ENCODE peak calls at places on chromosomes 1 and 21, in five cellular contexts. G, F, L, Q and B are unnamed samples.

GRCh38 chr1:171940373-171940772 is 99.1 kb downstream of the DNM3 start:
- DNase-seq in G (peak), F (no peak), L (no peak), Q (no peak), B (no peak)

GRCh38 chr1:246373828-246374569 is 133.1 kb downstream of the SMYD3 start:
- DNase-seq in G (peak), F (no peak), L (no peak), Q (no peak), B (no peak)

GRCh38 chr1:224783006-224783651 is 146.3 kb upstream of the DNAH14 start:
- DNase-seq in G (no peak), F (no peak), L (no peak), Q (no peak), B (no peak)

GRCh38 chr1:58932820-58933598 is 149.2 kb upstream of the JUN start:
- DNase-seq in G (peak), F (no peak), L (no peak), Q (no peak), B (peak)

GRCh38 chr1:193069748-193070394 is 10.5 kb downstream of the RO60 start:
- DNase-seq in G (peak), F (no peak), L (no peak), Q (no peak), B (no peak)

GRCh38 chr1:10265936-10266335 is 55.6 kb downstream of the KIF1B start:
- DNase-seq in G (no peak), F (no peak), L (no peak), Q (no peak), B (no peak)

GRCh38 chr1:86381223-86381622 is 14.9 kb downstream of the ODF2L start:
- DNase-seq in G (no peak), F (no peak), L (no peak), Q (no peak), B (no peak)

GRCh38 chr1:150548632-150549495 is at the start of gene ADAMTSL4:
- DNase-seq in G (peak), F (peak), L (peak), Q (no peak), B (peak)

GRCh38 chr1:234584926-234585325 is 25.1 kb downstream of the IRF2BP2 start:
- DNase-seq in G (peak), F (no peak), L (peak), Q (no peak), B (no peak)

GRCh38 chr1:172180886-172181285 is 239.6 kb upstream of the C1orf105 start:
- DNase-seq in G (peak), F (peak), L (peak), Q (no peak), B (no peak)

GRCh38 chr1:10818262-10819197 is 22.1 kb upstream of the CASZ1 start:
- DNase-seq in G (no peak), F (no peak), L (no peak), Q (no peak), B (no peak)

GRCh38 chr1:8047686-8048522 is 21.8 kb upstream of the ERRFI1 start:
- DNase-seq in G (peak), F (no peak), L (no peak), Q (no peak), B (peak)

GRCh38 chr1:27574871-27575831 is 28.8 kb downstream of the AHDC1 start:
- DNase-seq in G (peak), F (no peak), L (peak), Q (no peak), B (peak)

GRCh38 chr1:10726355-10726754 is 70.1 kb downstream of the CASZ1 start:
- DNase-seq in G (no peak), F (no peak), L (no peak), Q (no peak), B (no peak)

GRCh38 chr1:153490272-153491051 is 30.0 kb upstream of the S100A7 start:
- DNase-seq in G (peak), F (no peak), L (peak), Q (peak), B (peak)

GRCh38 chr1:37634554-37635308 is at the start of gene RSPO1:
- DNase-seq in G (peak), F (no peak), L (peak), Q (no peak), B (no peak)

GRCh38 chr1:107840746-107841145 is 124.2 kb downstream of the VAV3 start:
- DNase-seq in G (no peak), F (no peak), L (no peak), Q (no peak), B (no peak)

GRCh38 chr1:107842241-107842640 is 122.7 kb downstream of the VAV3 start:
- DNase-seq in G (no peak), F (no peak), L (no peak), Q (no peak), B (peak)

DNA sequence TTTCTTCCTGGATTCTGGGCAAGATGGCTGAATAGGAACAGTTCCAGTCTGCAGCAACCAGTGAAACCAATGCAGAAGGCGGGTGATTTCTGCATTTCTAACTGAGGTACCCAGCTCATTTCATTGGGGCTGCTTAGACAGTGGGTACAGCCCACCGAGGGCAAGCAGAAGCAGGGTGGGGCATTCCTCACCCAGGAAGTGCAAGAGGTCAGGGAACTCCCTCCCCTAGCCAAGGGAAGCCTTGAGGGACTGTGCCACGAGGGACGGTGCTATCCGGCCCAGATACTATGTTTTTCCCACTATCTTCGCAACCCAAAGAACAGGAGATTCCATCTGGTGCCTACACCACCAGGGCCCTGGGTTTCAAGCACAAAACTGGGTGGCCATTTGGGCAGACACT is 121.0 kb downstream of the VAV3 start:
- DNase-seq in G (no peak), F (no peak), L (no peak), Q (no peak), B (no peak)
- H3K4me3 ChIP-seq in G (no peak), F (peak), L (no peak), Q (no peak), B (no peak)

DNA sequence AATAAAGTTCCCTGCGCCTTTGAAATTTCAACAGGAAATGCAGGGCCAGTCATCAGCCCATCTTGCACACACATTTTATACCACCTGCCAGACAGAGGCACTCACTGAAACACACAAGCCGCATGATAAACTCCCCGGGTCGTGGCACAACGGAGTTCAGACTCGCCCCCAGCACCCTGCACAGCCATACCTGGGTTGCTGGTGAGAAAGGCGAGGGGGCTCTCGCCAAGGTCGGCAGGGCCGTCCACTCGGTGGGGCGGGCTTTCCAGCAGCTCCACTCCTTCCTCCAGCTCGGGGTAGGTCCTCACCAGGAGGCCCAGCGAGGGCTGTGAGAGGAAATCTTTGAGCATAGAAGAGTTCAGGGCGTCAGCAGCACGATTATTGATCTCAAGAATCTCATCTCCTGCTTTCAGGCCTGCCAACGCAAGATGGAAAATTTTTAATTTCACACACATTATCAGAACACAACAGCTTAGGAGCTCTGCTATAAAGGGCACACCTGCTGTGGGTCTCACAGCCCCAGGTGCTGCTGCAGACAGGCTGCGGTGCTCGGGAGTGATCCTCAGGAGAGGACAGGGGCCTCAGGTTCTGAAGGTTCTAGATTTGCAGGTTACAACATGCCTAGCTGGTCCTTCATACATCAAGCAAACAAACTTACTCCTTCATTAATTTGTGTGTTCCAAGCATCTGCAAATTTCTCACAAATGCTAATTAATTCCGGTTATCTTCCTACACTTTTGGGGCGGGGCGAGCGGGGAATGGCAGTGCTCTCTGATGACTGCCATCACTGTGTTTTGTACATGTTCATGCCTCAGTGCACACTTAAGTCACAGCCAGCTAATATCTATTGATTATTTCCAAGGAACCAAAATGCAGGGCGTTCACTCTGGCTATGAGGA is 144.2 kb upstream of the KRTAP19-8 start:
- DNase-seq in G (no peak), F (no peak), L (no peak), Q (no peak), B (no peak)
- H3K27ac ChIP-seq in G (no peak), F (no peak), L (no peak), Q (no peak), B (no peak)

DNA sequence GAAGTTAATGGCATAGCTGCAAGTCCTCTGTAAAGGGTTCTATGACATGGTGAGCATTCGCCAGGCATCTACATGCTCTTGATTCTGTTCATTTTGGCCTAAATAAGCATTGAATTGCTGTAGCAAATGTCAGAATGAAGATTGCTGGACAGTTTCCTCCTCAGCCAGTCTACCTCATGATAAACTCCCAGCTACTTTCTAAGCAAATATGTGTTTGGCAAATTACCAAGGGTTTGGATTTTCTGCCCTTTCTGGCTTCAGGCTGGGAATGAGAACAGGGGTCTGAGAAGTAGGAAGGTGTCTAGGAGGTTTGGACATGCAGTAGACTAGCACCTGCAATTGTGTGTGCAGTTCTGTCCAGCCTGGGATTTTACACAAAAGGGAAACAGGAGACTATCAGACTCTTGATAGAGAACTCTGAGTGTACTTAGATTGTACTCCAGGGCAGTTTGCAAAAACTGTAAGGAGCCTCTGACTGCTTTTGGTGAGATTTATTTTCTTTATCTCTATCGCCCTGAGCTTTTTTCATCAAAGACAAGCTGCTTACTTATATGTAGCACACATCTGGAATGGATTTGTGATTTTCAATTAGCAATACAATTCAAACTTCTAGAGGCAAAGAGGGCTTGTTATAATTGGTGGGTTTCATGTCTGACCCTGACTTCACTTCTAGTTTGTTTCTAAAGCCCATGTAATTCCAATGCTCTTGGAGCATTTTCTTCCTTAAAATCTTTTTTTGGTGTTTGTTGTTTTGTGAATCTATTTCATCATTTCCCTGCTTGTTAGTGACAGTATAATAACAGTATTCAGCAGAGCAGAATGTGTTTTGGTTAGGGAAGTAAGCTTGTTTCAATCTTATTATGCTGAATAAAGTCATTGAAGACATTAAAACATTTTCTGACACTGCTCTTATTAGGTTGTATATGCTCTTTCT is 150.8 kb downstream of the VPS13D start:
- DNase-seq in G (no peak), F (no peak), L (no peak), Q (no peak), B (no peak)
- H3K4me3 ChIP-seq in G (no peak), F (no peak), L (no peak), Q (no peak), B (no peak)

GRCh38 chr1:1021860-1022259 is 1.9 kb downstream of the AGRN start:
- DNase-seq in G (no peak), F (no peak), L (no peak), Q (no peak), B (no peak)

GRCh38 chr1:1023700-1024099 is 3.8 kb downstream of the AGRN start:
- DNase-seq in G (no peak), F (no peak), L (no peak), Q (no peak), B (no peak)

GRCh38 chr1:1026599-1027413 is 6.9 kb downstream of the AGRN start:
- DNase-seq in G (no peak), F (no peak), L (no peak), Q (no peak), B (no peak)

GRCh38 chr1:1022322-1023090 is 2.6 kb downstream of the AGRN start:
- DNase-seq in G (no peak), F (no peak), L (no peak), Q (no peak), B (no peak)

DNA sequence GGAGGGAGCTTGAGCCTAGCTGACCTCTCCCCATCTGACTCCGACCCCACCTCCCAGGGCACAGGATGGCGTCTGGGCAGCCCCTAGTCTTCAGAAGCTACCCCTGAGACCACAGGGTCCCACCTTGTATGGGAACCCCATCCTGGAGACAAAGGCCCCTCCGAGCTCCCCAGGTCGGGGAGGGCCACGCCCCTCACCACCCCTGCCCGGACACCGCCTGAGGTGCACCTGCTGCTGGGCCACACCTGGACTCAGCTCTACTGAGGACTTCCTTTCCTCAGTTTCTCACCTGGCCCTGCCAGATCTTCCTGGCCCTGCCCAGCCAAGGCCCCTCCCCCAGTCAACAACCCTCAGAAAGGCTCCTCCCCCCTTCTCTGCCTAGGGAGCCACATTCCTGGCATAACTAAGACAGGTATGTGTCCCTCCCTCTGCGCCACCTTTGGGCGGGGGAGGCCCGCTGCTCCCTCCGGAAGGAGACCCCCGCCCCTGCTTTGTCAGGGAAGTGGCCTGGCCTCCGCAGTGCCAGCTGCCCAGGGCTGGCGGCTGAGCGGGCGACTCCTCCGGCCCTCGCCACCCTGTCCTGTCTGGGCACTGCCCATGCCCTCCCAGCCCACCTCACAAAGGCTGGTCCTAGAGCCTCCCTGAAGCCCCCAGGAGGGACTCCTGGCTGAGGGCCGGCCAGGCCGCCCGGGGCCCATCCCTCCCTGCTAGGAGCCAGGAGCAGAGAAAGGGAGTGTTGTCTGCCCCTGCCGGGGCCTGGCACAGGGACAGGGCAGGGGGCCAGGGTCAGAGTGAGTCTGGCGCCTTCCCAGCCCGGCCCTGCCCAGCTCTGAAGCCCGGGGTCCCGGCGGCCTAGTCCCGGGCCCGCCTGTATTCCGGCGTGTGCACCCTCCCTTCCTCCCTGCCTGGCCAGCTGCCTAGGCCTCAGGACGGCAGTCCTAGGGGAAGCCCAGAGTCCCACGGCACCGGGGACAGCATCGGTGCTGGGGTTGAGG is 4.8 kb downstream of the AGRN start:
- DNase-seq in G (no peak), F (no peak), L (no peak), Q (no peak), B (no peak)
- H3K27ac ChIP-seq in G (peak), F (no peak), L (peak), Q (peak), B (no peak)

DNA sequence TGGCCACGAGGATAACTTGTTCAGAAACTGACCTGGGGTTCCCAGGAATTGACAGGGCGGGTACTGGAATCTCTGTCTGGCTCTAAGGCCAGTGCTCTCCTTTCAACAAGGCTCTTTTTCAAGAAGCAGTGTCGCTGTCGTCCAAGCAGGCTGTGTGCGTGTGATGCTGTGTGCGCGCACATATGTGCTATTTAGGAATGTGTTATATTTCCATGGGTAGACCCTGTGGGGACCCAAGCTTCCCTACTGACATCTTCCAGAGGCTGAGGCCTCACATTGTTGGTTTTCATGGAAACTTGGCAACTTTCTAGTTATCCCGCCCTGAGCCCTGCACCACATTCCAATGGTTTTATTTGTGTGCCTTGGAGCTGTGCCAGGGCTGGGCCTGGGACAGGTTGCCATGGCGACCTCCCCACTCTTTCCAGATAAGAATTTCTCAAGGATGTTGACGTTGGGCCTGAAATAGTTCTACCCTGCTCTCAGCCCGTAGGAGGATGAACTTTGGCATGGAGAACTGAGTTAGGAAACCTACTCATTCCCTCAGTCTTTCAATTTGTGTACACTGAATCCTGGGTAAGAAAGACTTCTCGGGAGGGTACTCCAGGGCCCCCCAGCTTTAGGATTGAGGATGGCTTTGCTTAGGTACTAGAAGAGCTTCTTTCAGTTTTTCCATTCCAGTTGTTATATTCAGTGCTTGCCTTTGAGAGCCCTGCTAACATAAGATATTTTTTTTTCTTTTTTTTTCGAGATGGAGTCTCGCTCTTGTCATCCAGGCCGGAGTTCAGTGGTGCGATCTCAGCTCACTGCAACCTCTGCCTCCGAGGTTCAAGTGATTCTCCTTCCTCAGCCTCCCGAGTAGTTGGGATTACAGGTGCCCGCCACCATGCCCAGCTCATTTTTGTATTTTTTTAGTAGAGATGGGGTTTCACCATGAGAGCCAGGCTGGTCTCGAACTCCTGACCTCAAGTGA is 38.8 kb upstream of the SRSF10 start:
- DNase-seq in G (peak), F (no peak), L (peak), Q (peak), B (peak)
- H3K4me3 ChIP-seq in G (peak), F (no peak), L (peak), Q (no peak), B (peak)

GRCh38 chr21:45302082-45303061 is 14.7 kb upstream of the POFUT2 start:
- DNase-seq in G (no peak), F (peak), L (peak), Q (no peak), B (no peak)
- H3K27ac ChIP-seq in G (no peak), F (peak), L (peak), Q (peak), B (peak)